ENCODE peak calls at places on chromosome 6, in eight cellular contexts. M is epithelial cell of proximal tubule, N is uterus, P is heart right ventricle, G is colonic mucosa, Q is fibroblast of lung, W is dorsolateral prefrontal cortex, H is aorta. B is an unnamed sample.

GRCh38 chr6:117465691-117466090 is 16.8 kb upstream of the DCBLD1 start:
- DNase-seq in N (no peak), G (no peak), M (no peak), Q (no peak), P (no peak), H (no peak), W (no peak), B (no peak)

GRCh38 chr6:109187399-109188114 is 92.2 kb downstream of the CEP57L1 start:
- DNase-seq in G (peak), H (no peak), W (peak), P (peak), M (no peak), N (peak), Q (peak), B (peak)

GRCh38 chr6:63740709-63741108 is 105.1 kb downstream of the PHF3 start:
- DNase-seq in P (no peak), W (no peak), N (no peak), G (no peak), Q (peak), H (no peak), M (no peak), B (peak)

GRCh38 chr6:43966374-43966658 is 160.9 kb downstream of the MRPL14 start:
- DNase-seq in P (no peak), W (no peak), M (no peak), N (no peak), Q (no peak), H (no peak), G (no peak), B (no peak)

GRCh38 chr6:129140571-129140970 is 257.6 kb downstream of the LAMA2 start:
- DNase-seq in P (no peak), M (no peak), W (no peak), N (peak), Q (no peak), G (no peak), H (no peak), B (no peak)

GRCh38 chr6:23563329-23563728 is 562.7 kb upstream of the NRSN1 start:
- DNase-seq in Q (no peak), G (no peak), M (no peak), H (no peak), N (no peak), W (no peak), P (no peak), B (no peak)

GRCh38 chr6:90428514-90428913 is 131.9 kb upstream of the BACH2 start:
- DNase-seq in Q (peak), N (no peak), P (no peak), H (no peak), M (no peak), W (no peak), G (no peak), B (peak)

GRCh38 chr6:113828984-113829701 is 28.0 kb upstream of the MARCKS start:
- DNase-seq in W (no peak), H (no peak), P (no peak), G (no peak), Q (no peak), M (no peak), N (no peak), B (no peak)

GRCh38 chr6:25053875-25054371 is 118.2 kb upstream of the RIPOR2 start:
- DNase-seq in G (no peak), Q (peak), H (no peak), P (no peak), M (no peak), W (no peak), N (peak), B (no peak)

GRCh38 chr6:150298029-150298380 is 70.8 kb upstream of the IYD start:
- DNase-seq in N (no peak), W (no peak), M (no peak), G (no peak), P (no peak), H (no peak), Q (no peak), B (no peak)

GRCh38 chr6:161374971-161375873 is 101.4 kb upstream of the AGPAT4 start:
- DNase-seq in N (peak), P (peak), M (no peak), G (peak), Q (peak), W (peak), H (peak), B (no peak)

GRCh38 chr6:131998255-131998982 is 47.2 kb upstream of the CCN2 start:
- DNase-seq in N (peak), W (no peak), H (no peak), Q (peak), M (no peak), P (no peak), G (no peak), B (no peak)

GRCh38 chr6:2764610-2765165 is 505 bp upstream of the WRNIP1 start:
- DNase-seq in G (peak), M (peak), N (peak), H (no peak), Q (peak), W (peak), P (peak), B (no peak)

GRCh38 chr6:41519748-41520699 is 26.2 kb upstream of the FOXP4 start:
- DNase-seq in M (no peak), W (no peak), P (no peak), Q (no peak), N (no peak), G (peak), H (no peak), B (no peak)

GRCh38 chr6:2817778-2818443 is 23.8 kb downstream of the SERPINB1 start:
- DNase-seq in N (no peak), H (no peak), P (no peak), W (no peak), M (no peak), Q (peak), G (peak), B (peak)

GRCh38 chr6:135658916-135659315 is 161.4 kb upstream of the AHI1 start:
- DNase-seq in N (no peak), G (no peak), H (no peak), W (no peak), M (no peak), P (no peak), Q (no peak), B (no peak)

GRCh38 chr6:113433506-113433991 is 423.6 kb upstream of the MARCKS start:
- DNase-seq in N (peak), Q (peak), H (no peak), M (no peak), G (peak), W (no peak), P (peak), B (peak)

GRCh38 chr6:67839818-67840217 is 795.3 kb upstream of the ADGRB3 start:
- DNase-seq in N (no peak), G (no peak), P (no peak), W (no peak), H (no peak), Q (no peak), M (no peak), B (no peak)

GRCh38 chr6:36967757-36968156 is 13.2 kb downstream of the PI16 start:
- DNase-seq in Q (no peak), W (no peak), H (no peak), P (no peak), G (no peak), M (no peak), N (no peak), B (no peak)

GRCh38 chr6:47126647-47127339 is 84.7 kb upstream of the ADGRF1 start:
- DNase-seq in W (no peak), H (no peak), P (no peak), N (no peak), M (peak), G (peak), Q (no peak), B (peak)

GRCh38 chr6:133774356-133774755 is 114.6 kb upstream of the TCF21 start:
- DNase-seq in P (no peak), M (no peak), Q (peak), H (no peak), W (no peak), N (no peak), G (no peak), B (no peak)

DNA sequence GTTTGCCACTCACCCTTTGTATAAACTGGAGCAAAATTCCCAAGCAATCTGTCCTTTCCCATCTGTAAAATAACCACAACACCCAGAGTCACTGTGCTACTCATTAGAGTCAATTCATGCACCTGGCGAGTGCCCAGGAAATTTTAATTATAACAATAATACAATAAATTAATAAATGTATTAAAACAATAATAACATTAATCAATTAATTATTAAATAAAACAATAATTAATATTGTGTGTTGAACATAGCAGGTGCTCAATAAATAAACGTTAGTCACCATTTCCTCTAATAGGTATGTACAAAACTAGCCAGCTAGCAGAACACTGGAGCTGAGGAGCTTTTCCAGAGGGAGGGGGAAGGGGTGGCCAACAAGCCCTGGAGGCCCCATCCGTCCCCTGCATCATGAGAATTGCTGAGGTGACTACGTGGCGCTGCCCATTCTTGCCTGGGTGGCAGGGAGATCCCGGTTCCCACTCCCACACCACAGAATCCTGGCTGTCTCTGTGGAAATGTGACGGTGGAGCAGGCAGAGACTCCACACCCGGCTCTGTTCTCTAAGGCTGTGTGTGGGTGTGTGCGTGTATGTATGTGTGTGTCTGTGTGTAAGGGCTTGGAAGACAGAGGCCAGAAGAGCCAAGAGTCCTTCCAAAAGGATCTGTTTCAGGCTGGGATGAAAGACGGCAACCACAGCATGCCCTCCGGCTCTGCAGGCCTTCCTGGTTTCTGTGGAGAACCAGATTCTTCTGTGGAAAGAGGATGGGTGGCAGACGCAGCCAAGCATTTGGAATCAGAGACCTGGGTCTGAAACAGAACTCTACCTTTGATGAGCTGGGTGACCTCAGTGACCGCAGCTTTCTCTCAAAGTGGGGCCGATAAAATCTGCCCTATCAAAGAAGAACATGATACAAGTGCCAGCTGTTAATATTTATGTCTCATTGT is 18.8 kb upstream of the EZR start:
- DNase-seq in N (no peak), Q (peak), H (no peak), M (no peak), P (no peak), W (peak), G (no peak), B (no peak)
- H3K4me3 ChIP-seq in N (no peak), Q (no peak), H (no peak), M (no peak), P (no peak), W (no peak), G (no peak), B (no peak)

GRCh38 chr6:27238010-27238983 is 9.2 kb upstream of the PRSS16 start:
- DNase-seq in M (no peak), N (no peak), W (no peak), P (no peak), H (no peak), G (no peak), Q (no peak), B (no peak)
- H3K4me3 ChIP-seq in M (peak), N (no peak), W (no peak), P (no peak), H (peak), G (no peak), Q (peak), B (peak)

DNA sequence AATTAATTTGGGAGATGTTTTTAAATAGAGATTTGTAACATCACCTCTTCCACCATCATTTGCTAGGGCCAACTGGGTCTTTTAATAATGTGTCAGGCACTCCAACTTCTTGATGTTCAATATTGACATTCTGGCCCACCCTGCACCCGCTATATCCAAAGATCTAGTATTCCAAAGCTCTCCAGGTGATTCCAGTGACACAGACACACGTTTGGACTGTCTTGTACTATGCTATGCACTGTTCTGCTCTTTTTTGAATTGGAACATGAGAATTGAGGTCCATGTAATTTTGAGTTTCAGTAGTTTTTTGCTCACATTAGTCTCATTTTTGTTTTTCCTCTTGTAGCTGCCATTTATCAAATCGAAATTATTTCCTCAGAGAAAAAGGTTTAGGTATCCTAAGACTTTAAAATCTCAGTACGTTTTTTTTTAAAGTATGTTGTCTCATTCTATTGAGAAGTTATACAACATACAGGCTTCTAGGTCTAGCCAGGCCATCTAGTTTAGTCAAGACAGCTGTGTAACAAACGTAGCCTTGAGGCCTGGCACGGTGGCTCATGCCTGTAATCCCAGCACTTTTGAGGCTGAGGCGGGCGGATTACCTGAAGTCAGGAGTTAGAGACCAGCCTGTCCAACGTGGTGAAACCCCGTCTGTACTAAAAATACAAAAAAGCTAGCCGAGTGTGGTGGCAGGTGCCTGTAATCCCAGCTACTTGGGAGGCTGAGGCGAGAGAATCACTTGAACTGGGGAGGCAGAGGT is 3.1 kb downstream of the BICRAL start:
- DNase-seq in H (no peak), Q (no peak), P (no peak), N (no peak), W (no peak), M (no peak), G (no peak), B (no peak)
- H3K4me3 ChIP-seq in H (peak), Q (peak), P (peak), N (peak), W (peak), M (peak), G (peak), B (peak)

GRCh38 chr6:139133733-139134360 is 1.0 kb upstream of the HECA start:
- DNase-seq in P (no peak), M (no peak), W (no peak), H (no peak), G (no peak), N (no peak), Q (no peak), B (no peak)
- H3K4me3 ChIP-seq in P (peak), M (no peak), W (peak), H (no peak), G (no peak), N (peak), Q (no peak), B (no peak)